ENCODE peak calls at places on chromosome 3, in seven cellular contexts. K is fibroblast of lung, A is fibroblast of the aortic adventitia, S is Peyer's patch, W is right lobe of liver, H is PC-9, Z is IMR-90. B is an unnamed sample.

GRCh38 chr3:138068046-138068445 is 47.4 kb downstream of the DZIP1L start:
- DNase-seq in H (no peak), S (no peak), Z (no peak), K (no peak), A (no peak), W (no peak), B (no peak)

GRCh38 chr3:177740270-177740669 is 543.0 kb upstream of the TBL1XR1 start:
- DNase-seq in W (no peak), Z (no peak), A (no peak), S (no peak), H (no peak), K (no peak), B (no peak)

GRCh38 chr3:150870406-150870805 is 34.8 kb downstream of the MINDY4B start:
- DNase-seq in A (peak), Z (peak), S (no peak), K (peak), H (no peak), W (no peak), B (no peak)

GRCh38 chr3:132284756-132285619 is 32.2 kb upstream of the ACP3 start:
- DNase-seq in A (no peak), S (no peak), K (no peak), H (no peak), Z (no peak), W (no peak), B (no peak)

GRCh38 chr3:23723930-23724329 is 81.8 kb upstream of the UBE2E1 start:
- DNase-seq in Z (no peak), H (no peak), S (no peak), A (no peak), K (no peak), W (no peak), B (no peak)

GRCh38 chr3:11914041-11914440 is 67.4 kb upstream of the TAMM41 start:
- DNase-seq in S (no peak), W (no peak), K (no peak), A (no peak), H (no peak), Z (no peak), B (no peak)

GRCh38 chr3:155870133-155870944 is at the start of gene GMPS:
- DNase-seq in H (peak), A (peak), Z (peak), S (peak), K (peak), W (peak), B (peak)

GRCh38 chr3:17033516-17034168 is 148.9 kb downstream of the PLCL2 start:
- DNase-seq in H (no peak), A (peak), W (no peak), K (peak), Z (peak), S (no peak), B (no peak)

GRCh38 chr3:66076861-66077495 is 38.3 kb upstream of the MAGI1 start:
- DNase-seq in A (peak), K (peak), H (no peak), W (no peak), S (no peak), Z (peak), B (no peak)

GRCh38 chr3:72161870-72162617 is 377.1 kb upstream of the PROK2 start:
- DNase-seq in W (peak), A (peak), Z (peak), K (peak), S (no peak), H (no peak), B (peak)

GRCh38 chr3:25664066-25664809 is 469 bp downstream of the TOP2B start:
- DNase-seq in S (peak), H (no peak), W (peak), A (peak), Z (peak), K (peak), B (peak)

GRCh38 chr3:14434105-14434504 is 31.7 kb downstream of the SLC6A6 start:
- DNase-seq in K (peak), H (peak), S (no peak), A (peak), Z (peak), W (no peak), B (peak)

GRCh38 chr3:50664959-50665602 is 9.6 kb upstream of the DOCK3 start:
- DNase-seq in H (no peak), A (no peak), K (no peak), S (no peak), W (no peak), Z (no peak), B (no peak)

GRCh38 chr3:129892486-129892856 is 1.0 kb downstream of the TMCC1 start:
- DNase-seq in K (no peak), H (no peak), A (no peak), W (no peak), S (peak), Z (no peak), B (peak)

GRCh38 chr3:125194849-125195601 is 17.5 kb downstream of the SLC12A8 start:
- DNase-seq in S (no peak), H (no peak), A (peak), W (no peak), Z (peak), K (peak), B (peak)

GRCh38 chr3:56800373-56801150 is 1.2 kb downstream of the ARHGEF3 start:
- DNase-seq in W (no peak), K (peak), A (no peak), Z (no peak), H (no peak), S (peak), B (peak)

GRCh38 chr3:46102059-46102779 is 74.9 kb upstream of the XCR1 start:
- DNase-seq in H (no peak), S (no peak), K (no peak), W (no peak), Z (no peak), A (no peak), B (no peak)

GRCh38 chr3:36993326-36994283 is at the start of gene MLH1:
- DNase-seq in H (no peak), W (peak), A (peak), Z (peak), S (peak), K (peak), B (peak)

GRCh38 chr3:54176106-54176505 is 53.8 kb downstream of the CACNA2D3 start:
- DNase-seq in Z (no peak), S (no peak), W (no peak), A (no peak), K (peak), H (no peak), B (no peak)

GRCh38 chr3:132722165-132723023 is at the start of gene NPHP3:
- DNase-seq in A (peak), S (peak), Z (peak), H (peak), K (peak), W (peak), B (peak)

GRCh38 chr3:15284121-15284889 is 48.1 kb downstream of the SH3BP5 start:
- DNase-seq in K (no peak), H (no peak), Z (no peak), S (no peak), A (peak), W (no peak), B (no peak)

GRCh38 chr3:35946857-35947514 is 307.7 kb downstream of the ARPP21 start:
- DNase-seq in S (no peak), Z (no peak), K (no peak), W (no peak), H (no peak), A (no peak), B (no peak)

GRCh38 chr3:49673131-49673714 is 928 bp upstream of the APEH start:
- DNase-seq in K (no peak), S (no peak), W (no peak), A (no peak), H (peak), Z (no peak), B (no peak)

GRCh38 chr3:126526668-126527005 is 2.7 kb downstream of the CHST13 start:
- DNase-seq in Z (no peak), A (no peak), W (peak), K (no peak), H (no peak), S (no peak), B (no peak)

GRCh38 chr3:33848624-33849347 is 50.4 kb downstream of the PDCD6IP start:
- DNase-seq in W (no peak), K (no peak), H (no peak), S (no peak), Z (no peak), A (no peak), B (no peak)

GRCh38 chr3:189789432-189789831 is 158.2 kb downstream of the TP63 start:
- DNase-seq in A (no peak), H (no peak), Z (no peak), S (no peak), W (no peak), K (no peak), B (no peak)
- H3K4me3 ChIP-seq in A (no peak), H (no peak), Z (no peak), S (no peak), W (no peak), K (no peak), B (no peak)

DNA sequence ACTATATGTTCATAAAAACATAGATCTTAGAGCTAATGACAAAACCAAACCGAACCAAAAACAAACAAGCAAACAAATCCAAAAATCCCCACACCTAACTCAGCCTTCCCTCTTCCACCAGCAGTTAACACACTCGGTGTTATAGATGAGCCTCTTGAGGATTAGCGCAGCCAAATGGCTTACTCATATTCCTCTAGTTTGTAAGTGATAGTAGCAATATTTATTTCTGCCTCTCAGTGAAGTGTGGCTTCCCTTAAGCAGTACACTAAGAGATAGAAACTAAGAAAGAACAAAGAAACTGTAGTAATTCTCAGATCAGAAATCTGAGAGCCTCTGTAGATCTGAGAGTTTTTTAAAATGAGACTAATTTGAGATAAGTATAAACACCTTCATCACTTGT is 2.4 kb upstream of the NCEH1 start:
- DNase-seq in S (no peak), W (no peak), Z (no peak), A (peak), H (no peak), K (no peak), B (no peak)
- TF ChIP-seq CTCF in S (no peak), W (no peak), Z (no peak), A (no peak), H (no peak), K (no peak), B (no peak)

DNA sequence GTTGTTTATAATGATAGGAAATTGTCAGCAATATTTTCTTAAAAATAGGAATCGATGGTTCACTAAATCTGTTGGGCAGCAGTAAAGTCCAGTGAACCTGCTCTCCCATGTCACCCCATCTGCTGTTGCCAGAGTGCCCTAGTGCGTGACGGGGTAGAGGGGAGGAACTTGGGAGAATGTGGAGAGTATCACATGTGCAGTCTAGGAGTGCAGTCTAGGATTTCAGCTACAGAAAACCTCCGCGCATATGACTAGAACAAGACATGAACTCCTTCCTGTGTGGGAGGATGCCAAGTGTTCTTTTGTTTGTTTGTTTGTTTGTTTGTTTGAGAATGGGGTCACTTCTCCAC is 74.6 kb upstream of the ACAD9 start:
- DNase-seq in S (no peak), H (no peak), W (no peak), A (no peak), K (no peak), Z (no peak), B (no peak)
- H3K4me3 ChIP-seq in S (no peak), H (no peak), W (no peak), A (no peak), K (no peak), Z (no peak), B (no peak)

DNA sequence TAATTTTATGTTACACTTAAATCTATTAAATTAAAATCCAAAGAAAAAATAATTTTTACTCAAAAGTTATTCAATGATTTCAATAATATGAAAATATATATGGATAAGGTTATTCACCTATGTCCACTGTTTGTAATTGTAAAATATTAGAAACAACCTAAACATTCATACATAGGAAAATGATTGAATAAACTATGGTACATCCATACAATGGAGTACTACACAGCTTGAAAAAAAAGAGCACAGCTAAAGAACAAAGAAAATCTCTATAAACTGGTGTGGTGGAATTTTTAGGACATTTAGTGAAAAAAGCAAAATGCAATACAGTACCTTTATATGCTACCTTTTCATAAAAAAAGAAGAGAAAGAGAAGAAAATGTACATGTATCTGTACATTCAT is 52.8 kb downstream of the SHOX2 start:
- DNase-seq in A (no peak), S (no peak), H (no peak), Z (no peak), W (no peak), K (no peak), B (no peak)
- TF ChIP-seq CTCF in A (no peak), S (no peak), H (no peak), Z (no peak), W (no peak), K (no peak), B (no peak)

GRCh38 chr3:58495101-58495500 is 3.2 kb downstream of the KCTD6 start:
- DNase-seq in H (no peak), K (peak), Z (peak), A (no peak), S (no peak), W (no peak), B (no peak)

GRCh38 chr3:58491506-58492384 is at the start of gene KCTD6:
- DNase-seq in W (peak), K (peak), Z (peak), H (peak), A (peak), S (peak), B (peak)

GRCh38 chr3:58492385-58492970 is 582 bp downstream of the KCTD6 start:
- DNase-seq in W (no peak), S (peak), H (no peak), K (no peak), A (no peak), Z (no peak), B (peak)

GRCh38 chr3:58496206-58496605 is 4.3 kb downstream of the KCTD6 start:
- DNase-seq in S (no peak), W (no peak), A (peak), Z (no peak), H (no peak), K (no peak), B (no peak)

DNA sequence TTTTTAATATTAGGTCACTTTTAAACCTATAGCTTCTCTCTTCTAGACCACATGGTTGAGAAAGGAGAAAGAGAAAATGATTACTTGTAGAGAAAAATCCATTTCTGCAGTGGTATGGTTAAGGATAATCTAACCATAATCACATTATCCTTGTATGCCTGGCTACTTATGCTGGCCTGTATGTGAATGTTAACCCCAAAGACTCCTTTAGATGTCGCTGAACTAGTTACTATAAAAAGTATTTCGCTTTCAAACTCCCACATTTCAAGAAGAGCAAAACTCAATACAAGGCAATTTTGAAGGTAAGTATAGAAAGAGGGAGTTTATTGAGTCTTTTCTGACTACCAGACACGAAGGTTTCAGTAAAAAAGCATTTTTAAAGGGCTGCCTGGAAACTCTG is 2.2 kb downstream of the KCTD6 start:
- DNase-seq in H (no peak), W (no peak), Z (no peak), S (no peak), A (no peak), K (no peak), B (no peak)
- H3K4me3 ChIP-seq in H (peak), W (no peak), Z (no peak), S (no peak), A (no peak), K (no peak), B (no peak)

GRCh38 chr3:39811561-39811960 is 2.2 kb downstream of the MYRIP start:
- DNase-seq in Z (no peak), K (no peak), S (no peak), A (no peak), H (no peak), W (no peak), B (no peak)
- TF ChIP-seq CTCF in Z (no peak), K (no peak), S (no peak), A (no peak), H (no peak), W (no peak), B (no peak)

GRCh38 chr3:47610572-47610971 is 31.9 kb upstream of the CSPG5 start:
- DNase-seq in H (no peak), S (no peak), Z (no peak), K (no peak), A (no peak), W (no peak), B (no peak)
- H3K4me3 ChIP-seq in H (no peak), S (no peak), Z (no peak), K (no peak), A (no peak), W (no peak), B (no peak)

B was measured in mucosa of descending colon.